ENCODE peak calls at places on chromosome 4, in eight cellular contexts. A, L, I, P, W, J, D and C are unnamed samples. For H3K36me3 and H3K4me1, the result is how much of the 10 kb centered on the place peaks cover.

GRCh38 chr4:150182794-150183193 is 104.5 kb downstream of the DCLK2 start:
- DNase-seq in A (no peak), L (no peak), I (no peak), P (no peak), W (no peak), J (no peak), D (no peak), C (no peak)

GRCh38 chr4:137124278-137124932 is 407.9 kb downstream of the PCDH18 start:
- DNase-seq in A (peak), L (peak), I (peak), P (peak), W (peak), J (peak), D (peak), C (peak)

GRCh38 chr4:48904101-48904500 is 2.5 kb downstream of the OCIAD2 start:
- DNase-seq in A (no peak), L (no peak), I (no peak), P (no peak), W (no peak), J (no peak), D (peak), C (no peak)

GRCh38 chr4:143336828-143337599 is at the start of gene GAB1:
- DNase-seq in A (peak), L (no peak), I (peak), P (peak), W (peak), J (peak), D (peak), C (peak)

GRCh38 chr4:138051157-138051556 is 191.0 kb downstream of the SLC7A11 start:
- DNase-seq in A (no peak), L (no peak), I (peak), P (no peak), W (no peak), J (peak), D (no peak), C (no peak)

GRCh38 chr4:142373610-142374009 is 472.5 kb downstream of the INPP4B start:
- DNase-seq in A (peak), L (no peak), I (peak), P (no peak), W (no peak), J (peak), D (no peak), C (no peak)

GRCh38 chr4:35125995-35126712 is 1118.2 kb downstream of the ARAP2 start:
- DNase-seq in A (no peak), L (no peak), I (no peak), P (no peak), W (no peak), J (no peak), D (no peak), C (no peak)

GRCh38 chr4:184357783-184358182 is 116.6 kb downstream of the IRF2 start:
- DNase-seq in A (no peak), L (no peak), I (no peak), P (no peak), W (no peak), J (no peak), D (no peak), C (no peak)

GRCh38 chr4:112908511-112908910 is 140.9 kb upstream of the ANK2 start:
- DNase-seq in A (no peak), L (no peak), I (peak), P (no peak), W (no peak), J (no peak), D (no peak), C (no peak)

GRCh38 chr4:155569960-155570515 is 96.6 kb upstream of the GUCY1A1 start:
- DNase-seq in A (peak), L (no peak), I (peak), P (no peak), W (no peak), J (peak), D (no peak), C (no peak)

GRCh38 chr4:84697159-84697558 is 114.2 kb downstream of the CDS1 start:
- DNase-seq in A (no peak), L (no peak), I (no peak), P (no peak), W (no peak), J (no peak), D (no peak), C (no peak)

GRCh38 chr4:145177511-145177905 is 2.9 kb downstream of the OTUD4 start:
- DNase-seq in A (no peak), L (no peak), I (peak), P (peak), W (no peak), J (peak), D (no peak), C (no peak)

GRCh38 chr4:110631582-110632505 is 9.0 kb upstream of the PITX2 start:
- DNase-seq in A (peak), L (peak), I (peak), P (peak), W (peak), J (peak), D (peak), C (peak)

GRCh38 chr4:99855677-99856076 is 38.5 kb downstream of the LAMTOR3 start:
- DNase-seq in A (no peak), L (no peak), I (no peak), P (no peak), W (no peak), J (no peak), D (peak), C (no peak)

GRCh38 chr4:133149932-133150642 is 993 bp downstream of the PCDH10 start:
- DNase-seq in A (peak), L (no peak), I (peak), P (peak), W (no peak), J (no peak), D (no peak), C (no peak)

GRCh38 chr4:76723916-76724315 is 174.0 kb downstream of the SOWAHB start:
- DNase-seq in A (no peak), L (peak), I (peak), P (no peak), W (peak), J (peak), D (no peak), C (peak)

GRCh38 chr4:7166981-7167700 is 25.2 kb upstream of the SORCS2 start:
- DNase-seq in A (no peak), L (no peak), I (no peak), P (no peak), W (no peak), J (no peak), D (no peak), C (no peak)

GRCh38 chr4:2793920-2794706 is 1.2 kb downstream of the SH3BP2 start:
- DNase-seq in A (peak), L (no peak), I (no peak), P (peak), W (no peak), J (no peak), D (no peak), C (peak)

GRCh38 chr4:38925492-38926418 is 58.1 kb downstream of the FAM114A1 start:
- DNase-seq in A (no peak), L (no peak), I (no peak), P (no peak), W (no peak), J (no peak), D (no peak), C (no peak)

GRCh38 chr4:2250003-2250763 is 8.3 kb upstream of the HAUS3 start:
- DNase-seq in A (no peak), L (no peak), I (no peak), P (no peak), W (no peak), J (no peak), D (no peak), C (no peak)

GRCh38 chr4:157222764-157223145 is 2.2 kb downstream of the GRIA2 start:
- DNase-seq in A (peak), L (no peak), I (peak), P (no peak), W (no peak), J (no peak), D (no peak), C (no peak)

GRCh38 chr4:186728631-186729271 is 5.1 kb upstream of the FAT1 start:
- DNase-seq in A (no peak), L (peak), I (peak), P (peak), W (no peak), J (no peak), D (no peak), C (peak)

GRCh38 chr4:5717449-5718158 is 6.6 kb downstream of the EVC start:
- DNase-seq in A (no peak), L (no peak), I (no peak), P (no peak), W (no peak), J (no peak), D (no peak), C (no peak)

GRCh38 chr4:102807345-102807744 is 20.0 kb downstream of the UBE2D3 start:
- DNase-seq in A (no peak), L (no peak), I (no peak), P (no peak), W (no peak), J (no peak), D (no peak), C (no peak)
- H3K36me3 ChIP-seq in A (under half), L (under half), I (under half), P (half or more), W (under half), J (under half), D (under half), C (under half)

GRCh38 chr4:122668241-122668640 is 47.4 kb upstream of the IL21 start:
- DNase-seq in A (no peak), L (no peak), I (peak), P (peak), W (no peak), J (peak), D (no peak), C (no peak)

GRCh38 chr4:122669911-122670738 is 49.3 kb upstream of the IL21 start:
- DNase-seq in A (no peak), L (no peak), I (no peak), P (no peak), W (no peak), J (no peak), D (no peak), C (peak)

GRCh38 chr4:122663814-122664610 is 43.1 kb upstream of the IL21 start:
- DNase-seq in A (peak), L (no peak), I (peak), P (no peak), W (no peak), J (peak), D (no peak), C (no peak)

GRCh38 chr4:122665148-122665547 is 44.3 kb upstream of the IL21 start:
- DNase-seq in A (no peak), L (no peak), I (peak), P (peak), W (no peak), J (no peak), D (no peak), C (no peak)

DNA sequence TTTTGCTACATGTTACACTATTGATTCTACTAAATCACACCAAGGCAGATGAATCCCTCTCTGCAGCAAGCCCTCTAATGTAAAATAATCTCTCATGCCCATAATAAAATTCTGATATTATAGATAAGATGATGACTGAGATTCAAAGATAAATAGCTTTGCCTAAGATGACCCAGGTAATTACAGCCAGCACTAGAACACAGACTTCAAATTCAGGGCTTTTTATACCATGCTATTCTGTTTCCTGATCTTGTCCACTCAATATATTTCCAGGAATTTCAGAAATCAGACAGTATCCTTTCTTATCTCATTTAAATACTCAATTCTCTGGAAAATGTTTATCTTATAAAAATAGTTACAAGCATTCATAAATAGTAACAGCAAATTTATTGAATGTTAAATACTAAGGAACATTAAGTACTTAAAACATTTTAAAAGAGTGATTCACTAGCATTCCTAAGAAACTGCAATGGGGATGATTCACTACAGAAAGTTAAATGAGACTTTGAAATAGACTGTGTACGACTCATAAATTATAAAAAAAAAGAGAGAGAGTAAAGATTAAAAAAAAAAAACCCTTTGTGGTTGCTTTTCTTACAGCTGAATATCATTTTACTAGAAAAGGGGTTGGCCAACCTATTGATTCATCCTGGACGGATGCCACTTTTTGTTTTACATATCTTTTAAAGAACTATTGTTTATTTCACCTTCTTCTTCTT is 45.8 kb upstream of the IL21 start:
- DNase-seq in A (peak), L (peak), I (peak), P (peak), W (no peak), J (peak), D (no peak), C (peak)
- H3K4me1 ChIP-seq in A (under half), L (under half), I (under half), P (under half), W (under half), J (under half), D (under half), C (under half)

GRCh38 chr4:60081839-60082238 is 1118.3 kb upstream of the ADGRL3 start:
- DNase-seq in A (no peak), L (no peak), I (no peak), P (no peak), W (no peak), J (no peak), D (no peak), C (no peak)

DNA sequence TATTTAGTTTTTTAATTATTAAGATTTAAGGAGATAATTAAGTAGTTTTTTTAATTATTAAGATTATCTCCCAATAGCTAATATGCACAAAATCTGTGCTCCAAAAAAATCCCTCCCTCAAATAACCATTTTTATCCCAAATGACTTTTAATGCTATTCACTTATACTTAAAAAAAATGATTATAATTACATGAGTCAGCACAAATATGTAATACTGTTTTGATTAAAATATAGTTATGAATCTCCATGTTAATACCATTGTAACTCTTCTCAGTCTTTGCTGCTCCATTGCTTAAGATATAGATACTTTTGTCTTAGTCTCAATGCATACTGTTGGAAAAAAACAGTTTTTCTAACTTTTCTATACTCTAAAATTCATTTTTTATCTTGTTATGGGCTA is 1121.1 kb upstream of the ADGRL3 start:
- DNase-seq in A (no peak), L (no peak), I (no peak), P (no peak), W (no peak), J (no peak), D (no peak), C (no peak)
- H2AFZ ChIP-seq in A (no peak), L (no peak), I (no peak), P (no peak), W (no peak), J (no peak), D (no peak), C (no peak)

GRCh38 chr4:47891928-47892327 is 22.5 kb downstream of the NFXL1 start:
- DNase-seq in A (no peak), L (no peak), I (no peak), P (no peak), W (no peak), J (no peak), D (peak), C (no peak)
- H3K36me3 ChIP-seq in A (under half), L (half or more), I (under half), P (half or more), W (under half), J (under half), D (under half), C (half or more)